ENCODE peak calls at places on chromosomes 16 and 17, in six cellular contexts. One of them, this sample, is unnamed.

GRCh38 chr17:38585805-38586529 is 19.8 kb downstream of the SRCIN1 start:
- DNase-seq in ovary: no peak
- DNase-seq in lower leg skin: no peak
- DNase-seq in prostate gland: no peak
- DNase-seq in sigmoid colon: no peak
- DNase-seq in heart left ventricle: no peak
- DNase-seq in this sample: no peak

GRCh38 chr17:17702821-17703607 is 21.8 kb downstream of the RAI1 start:
- DNase-seq in heart left ventricle: no peak
- DNase-seq in ovary: peak; percentile 65
- DNase-seq in sigmoid colon: no peak
- DNase-seq in prostate gland: no peak
- DNase-seq in lower leg skin: no peak
- DNase-seq in this sample: no peak

GRCh38 chr16:30527635-30528178 is 1.3 kb upstream of the ZNF768 start:
- DNase-seq in ovary: no peak
- DNase-seq in sigmoid colon: no peak
- DNase-seq in lower leg skin: peak; percentile 90
- DNase-seq in heart left ventricle: no peak
- DNase-seq in prostate gland: peak; percentile 75
- DNase-seq in this sample: no peak

GRCh38 chr17:73174126-73174525 is 9.3 kb downstream of the SSTR2 start:
- DNase-seq in heart left ventricle: no peak
- DNase-seq in ovary: no peak
- DNase-seq in prostate gland: no peak
- DNase-seq in sigmoid colon: no peak
- DNase-seq in lower leg skin: no peak
- DNase-seq in this sample: no peak

GRCh38 chr16:24771132-24771778 is 41.8 kb downstream of the TNRC6A start:
- DNase-seq in sigmoid colon: no peak
- DNase-seq in prostate gland: no peak
- DNase-seq in heart left ventricle: no peak
- DNase-seq in lower leg skin: no peak
- DNase-seq in ovary: no peak
- DNase-seq in this sample: no peak

GRCh38 chr16:79747688-79748087 is 147.2 kb upstream of the MAF start:
- DNase-seq in ovary: no peak
- DNase-seq in sigmoid colon: no peak
- DNase-seq in lower leg skin: no peak
- DNase-seq in heart left ventricle: no peak
- DNase-seq in prostate gland: no peak
- DNase-seq in this sample: no peak

GRCh38 chr17:82384051-82384729 is 12.6 kb downstream of the UTS2R start:
- DNase-seq in heart left ventricle: no peak
- DNase-seq in sigmoid colon: no peak
- DNase-seq in ovary: no peak
- DNase-seq in lower leg skin: no peak
- DNase-seq in prostate gland: no peak
- DNase-seq in this sample: no peak

GRCh38 chr16:14310519-14310991 is 239.4 kb downstream of the MRTFB start:
- DNase-seq in ovary: no peak
- DNase-seq in sigmoid colon: no peak
- DNase-seq in lower leg skin: no peak
- DNase-seq in prostate gland: no peak
- DNase-seq in heart left ventricle: no peak
- DNase-seq in this sample: no peak

GRCh38 chr16:11354407-11354732 is 9.1 kb downstream of the RMI2 start:
- DNase-seq in sigmoid colon: no peak
- DNase-seq in heart left ventricle: no peak
- DNase-seq in ovary: no peak
- DNase-seq in prostate gland: no peak
- DNase-seq in lower leg skin: no peak
- DNase-seq in this sample: no peak

GRCh38 chr17:46042248-46042647 is 43.2 kb downstream of the STH start:
- DNase-seq in ovary: no peak
- DNase-seq in lower leg skin: no peak
- DNase-seq in heart left ventricle: no peak
- DNase-seq in prostate gland: no peak
- DNase-seq in sigmoid colon: no peak
- DNase-seq in this sample: no peak

GRCh38 chr16:15507959-15508336 is 73.6 kb downstream of the BMERB1 start:
- DNase-seq in prostate gland: no peak
- DNase-seq in lower leg skin: no peak
- DNase-seq in sigmoid colon: no peak
- DNase-seq in heart left ventricle: no peak
- DNase-seq in ovary: no peak
- DNase-seq in this sample: no peak

GRCh38 chr17:65698381-65699061 is 137.1 kb upstream of the AXIN2 start:
- DNase-seq in ovary: no peak
- DNase-seq in prostate gland: no peak
- DNase-seq in lower leg skin: no peak
- DNase-seq in heart left ventricle: no peak
- DNase-seq in sigmoid colon: no peak
- DNase-seq in this sample: peak; percentile 15

GRCh38 chr17:65674246-65675045 is 113.0 kb upstream of the AXIN2 start:
- DNase-seq in heart left ventricle: no peak
- DNase-seq in prostate gland: no peak
- DNase-seq in sigmoid colon: no peak
- DNase-seq in ovary: no peak
- DNase-seq in lower leg skin: no peak
- DNase-seq in this sample: no peak

GRCh38 chr17:48645639-48646182 is 19.6 kb upstream of the HOXB9 start:
- DNase-seq in lower leg skin: no peak
- DNase-seq in prostate gland: no peak
- DNase-seq in heart left ventricle: no peak
- DNase-seq in sigmoid colon: no peak
- DNase-seq in ovary: no peak
- DNase-seq in this sample: no peak

GRCh38 chr16:2692948-2693651 is 10.8 kb downstream of the KCTD5 start:
- DNase-seq in heart left ventricle: no peak
- DNase-seq in lower leg skin: no peak
- DNase-seq in prostate gland: no peak
- DNase-seq in ovary: peak; percentile 49
- DNase-seq in sigmoid colon: no peak
- DNase-seq in this sample: no peak

GRCh38 chr16:57834936-57835335 is 32.6 kb upstream of the KIFC3 start:
- DNase-seq in prostate gland: no peak
- DNase-seq in ovary: no peak
- DNase-seq in heart left ventricle: no peak
- DNase-seq in sigmoid colon: no peak
- DNase-seq in lower leg skin: no peak
- DNase-seq in this sample: peak; percentile 65

GRCh38 chr16:57997528-57998265 is 2.8 kb downstream of the ZNF319 start:
- DNase-seq in prostate gland: no peak
- DNase-seq in sigmoid colon: no peak
- DNase-seq in heart left ventricle: no peak
- DNase-seq in lower leg skin: no peak
- DNase-seq in ovary: no peak
- DNase-seq in this sample: no peak

GRCh38 chr17:80030730-80031410 is 4.8 kb downstream of the TBC1D16 start:
- DNase-seq in prostate gland: peak; percentile 94
- DNase-seq in sigmoid colon: no peak
- DNase-seq in heart left ventricle: no peak
- DNase-seq in lower leg skin: no peak
- DNase-seq in ovary: no peak
- DNase-seq in this sample: no peak

GRCh38 chr17:71975998-71976649 is 144.7 kb upstream of the SOX9 start:
- DNase-seq in sigmoid colon: peak; percentile 89
- DNase-seq in prostate gland: peak; percentile 84
- DNase-seq in ovary: peak; percentile 38
- DNase-seq in lower leg skin: peak; percentile 97
- DNase-seq in heart left ventricle: peak; percentile 87
- DNase-seq in this sample: peak; percentile 91

GRCh38 chr17:9475259-9475658 is 100.4 kb downstream of the STX8 start:
- DNase-seq in prostate gland: no peak
- DNase-seq in heart left ventricle: no peak
- DNase-seq in sigmoid colon: no peak
- DNase-seq in lower leg skin: no peak
- DNase-seq in ovary: no peak
- DNase-seq in this sample: no peak

GRCh38 chr17:44002141-44002848 is 2.1 kb upstream of the NAGS start:
- DNase-seq in ovary: no peak
- DNase-seq in prostate gland: no peak
- DNase-seq in heart left ventricle: no peak
- DNase-seq in lower leg skin: no peak
- DNase-seq in sigmoid colon: no peak
- DNase-seq in this sample: peak; percentile 62

GRCh38 chr16:12881771-12882170 is 19.6 kb upstream of the SHISA9 start:
- DNase-seq in heart left ventricle: no peak
- DNase-seq in lower leg skin: no peak
- DNase-seq in sigmoid colon: no peak
- DNase-seq in prostate gland: no peak
- DNase-seq in ovary: no peak
- DNase-seq in this sample: no peak

GRCh38 chr16:16025214-16025968 is 76.0 kb downstream of the ABCC1 start:
- DNase-seq in sigmoid colon: no peak
- DNase-seq in ovary: no peak
- DNase-seq in lower leg skin: no peak
- DNase-seq in prostate gland: peak; percentile 46
- DNase-seq in heart left ventricle: no peak
- DNase-seq in this sample: peak; percentile 68

GRCh38 chr17:51085150-51085805 is 35.4 kb downstream of the SPAG9 start:
- DNase-seq in lower leg skin: no peak
- DNase-seq in prostate gland: no peak
- DNase-seq in sigmoid colon: no peak
- DNase-seq in ovary: no peak
- DNase-seq in heart left ventricle: no peak
- DNase-seq in this sample: no peak

GRCh38 chr16:8655184-8655717 is 19.2 kb upstream of the ABAT start:
- DNase-seq in prostate gland: no peak
- DNase-seq in sigmoid colon: no peak
- DNase-seq in heart left ventricle: no peak
- DNase-seq in lower leg skin: peak; percentile 58
- DNase-seq in ovary: no peak
- DNase-seq in this sample: no peak

GRCh38 chr16:60991886-60992285 is 1044.4 kb downstream of the CDH8 start:
- DNase-seq in heart left ventricle: no peak
- DNase-seq in lower leg skin: no peak
- DNase-seq in prostate gland: no peak
- DNase-seq in ovary: no peak
- DNase-seq in sigmoid colon: no peak
- DNase-seq in this sample: no peak

GRCh38 chr16:998211-998610 is 16.6 kb downstream of the SOX8 start:
- DNase-seq in heart left ventricle: no peak
- DNase-seq in lower leg skin: no peak
- DNase-seq in sigmoid colon: no peak
- DNase-seq in ovary: no peak
- DNase-seq in prostate gland: no peak
- DNase-seq in this sample: no peak

GRCh38 chr16:49588729-49589384 is 215.3 kb downstream of the C16orf78 start:
- DNase-seq in sigmoid colon: no peak
- DNase-seq in lower leg skin: peak; percentile 58
- DNase-seq in heart left ventricle: no peak
- DNase-seq in ovary: peak; percentile 6
- DNase-seq in prostate gland: no peak
- DNase-seq in this sample: no peak

GRCh38 chr16:54938351-54939346 is 8.0 kb downstream of the IRX5 start:
- DNase-seq in lower leg skin: no peak
- DNase-seq in prostate gland: peak; percentile 54
- DNase-seq in sigmoid colon: no peak
- DNase-seq in ovary: no peak
- DNase-seq in heart left ventricle: peak; percentile 34
- DNase-seq in this sample: no peak

GRCh38 chr17:64496786-64497564 is at the start of gene POLG2:
- DNase-seq in lower leg skin: peak; percentile 98
- DNase-seq in ovary: peak; percentile 89
- DNase-seq in sigmoid colon: peak; percentile 95
- DNase-seq in heart left ventricle: peak; percentile 97
- DNase-seq in prostate gland: peak; percentile 85
- DNase-seq in this sample: peak; percentile 89
- TF ChIP-seq POLR2A in lower leg skin: no peak
- TF ChIP-seq POLR2A in ovary: peak; percentile 6
- TF ChIP-seq POLR2A in sigmoid colon: no peak
- TF ChIP-seq POLR2A in heart left ventricle: no peak
- TF ChIP-seq POLR2A in prostate gland: peak; percentile 51
- TF ChIP-seq POLR2A in this sample: peak; percentile 86

DNA sequence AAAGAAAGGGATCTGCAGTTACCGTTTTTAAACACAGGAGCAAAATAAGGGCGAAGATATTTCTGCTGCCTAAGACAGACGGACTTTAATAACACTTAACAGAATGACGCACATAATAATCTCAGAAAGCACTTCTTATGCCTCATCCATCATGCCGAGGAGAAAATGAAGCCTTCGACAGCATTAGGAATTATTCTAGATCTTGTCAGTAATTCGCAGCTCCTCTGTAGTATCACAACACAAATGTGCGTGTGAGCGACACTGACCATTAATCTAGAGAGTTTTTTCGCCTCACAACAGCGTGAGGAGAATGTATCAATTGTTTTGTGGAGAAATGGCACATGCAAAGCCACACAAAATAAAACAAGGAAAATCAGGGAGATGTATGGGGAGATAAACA is 410.2 kb upstream of the PSMD7 start:
- DNase-seq in ovary: no peak
- DNase-seq in prostate gland: no peak
- DNase-seq in heart left ventricle: no peak
- DNase-seq in sigmoid colon: no peak
- DNase-seq in lower leg skin: no peak
- DNase-seq in this sample: no peak
- TF ChIP-seq POLR2A in ovary: no peak
- TF ChIP-seq POLR2A in prostate gland: no peak
- TF ChIP-seq POLR2A in heart left ventricle: no peak
- TF ChIP-seq POLR2A in sigmoid colon: no peak
- TF ChIP-seq POLR2A in lower leg skin: no peak
- TF ChIP-seq POLR2A in this sample: no peak

DNA sequence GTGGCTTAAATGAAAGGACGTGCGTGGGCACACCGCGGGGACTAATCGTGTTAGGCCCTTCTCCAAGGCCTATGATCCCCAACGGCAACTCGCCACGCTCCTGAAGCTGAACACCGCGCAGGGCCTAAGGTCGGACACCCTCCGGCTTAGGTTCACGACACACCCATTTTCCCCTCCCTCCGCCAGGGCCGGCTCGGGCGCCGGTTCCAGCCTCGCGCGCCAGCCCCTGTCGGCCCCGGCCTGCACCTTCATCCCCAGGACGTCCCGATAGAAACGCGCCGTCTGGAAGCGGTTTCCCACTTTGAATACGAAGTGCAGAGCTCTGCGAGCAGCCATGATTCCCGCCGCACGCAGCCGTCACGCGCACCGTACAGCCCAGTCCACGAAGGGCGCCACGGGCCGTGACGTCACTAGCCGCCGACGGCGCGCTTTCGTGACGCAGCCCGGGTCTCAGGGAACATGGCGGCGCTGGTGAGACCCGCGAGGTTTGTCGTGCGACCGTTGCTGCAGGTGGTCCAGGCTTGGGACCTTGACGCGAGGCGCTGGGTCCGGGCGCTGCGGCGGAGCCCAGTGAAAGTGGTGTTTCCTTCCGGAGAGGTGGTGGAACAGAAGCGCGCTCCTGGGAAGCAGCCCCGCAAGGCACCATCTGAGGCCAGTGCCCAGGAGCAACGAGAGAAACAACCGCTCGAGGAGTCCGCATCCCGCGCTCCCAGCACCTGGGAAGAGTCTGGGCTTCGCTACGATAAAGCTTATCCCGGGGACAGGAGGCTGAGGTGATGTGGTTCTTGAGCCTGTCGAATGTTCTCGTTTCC is at the start of the genes GLOD4 and MRM3:
- DNase-seq in lower leg skin: peak; percentile 99
- DNase-seq in sigmoid colon: peak; percentile 96
- DNase-seq in ovary: peak; percentile 94
- DNase-seq in prostate gland: peak; percentile 90
- DNase-seq in heart left ventricle: peak; percentile 95
- DNase-seq in this sample: peak; percentile 91
- TF ChIP-seq POLR2A in lower leg skin: no peak
- TF ChIP-seq POLR2A in sigmoid colon: peak; percentile 71
- TF ChIP-seq POLR2A in ovary: peak; percentile 82
- TF ChIP-seq POLR2A in prostate gland: peak; percentile 78
- TF ChIP-seq POLR2A in heart left ventricle: no peak
- TF ChIP-seq POLR2A in this sample: peak; percentile 93

GRCh38 chr17:2400877-2401425 is at the start of gene MNT:
- DNase-seq in lower leg skin: peak; percentile 99
- DNase-seq in prostate gland: peak; percentile 94
- DNase-seq in sigmoid colon: peak; percentile 98
- DNase-seq in heart left ventricle: peak; percentile 96
- DNase-seq in ovary: peak; percentile 94
- DNase-seq in this sample: peak; percentile 84
- TF ChIP-seq POLR2A in lower leg skin: no peak
- TF ChIP-seq POLR2A in prostate gland: peak; percentile 91
- TF ChIP-seq POLR2A in sigmoid colon: no peak
- TF ChIP-seq POLR2A in heart left ventricle: no peak
- TF ChIP-seq POLR2A in ovary: peak; percentile 76
- TF ChIP-seq POLR2A in this sample: peak; percentile 30